ENCODE peak calls at places on chromosomes 6 and 20, in seven cellular contexts. N is stomach; U is effector memory CD4-positive, alpha-beta T cell; T is lung; A is neural progenitor cell; C is left ventricle myocardium inferior; P is tibial nerve. Y is an unnamed sample.

GRCh38 chr6:105536961-105537360 is 134.1 kb upstream of the PREP start:
- DNase-seq in N (no peak), U (no peak), T (no peak), A (peak; percentile 35), C (no peak), P (no peak), Y (no peak)

GRCh38 chr6:31609519-31610406 is 5.3 kb upstream of the AIF1 start:
- DNase-seq in N (no peak), U (no peak), T (no peak), A (no peak), C (no peak), P (no peak), Y (no peak)

GRCh38 chr6:34973547-34974248 is 84.6 kb downstream of the ANKS1A start:
- DNase-seq in N (no peak), U (no peak), T (no peak), A (no peak), C (no peak), P (no peak), Y (no peak)

GRCh38 chr6:16229710-16230109 is 8.7 kb upstream of the GMPR start:
- DNase-seq in N (no peak), U (no peak), T (no peak), A (no peak), C (no peak), P (no peak), Y (no peak)

GRCh38 chr6:113763883-113764282 is 93.3 kb upstream of the MARCKS start:
- DNase-seq in N (no peak), U (no peak), T (no peak), A (no peak), C (no peak), P (no peak), Y (no peak)

GRCh38 chr6:12062605-12063004 is 50.5 kb downstream of the HIVEP1 start:
- DNase-seq in N (no peak), U (no peak), T (no peak), A (no peak), C (no peak), P (no peak), Y (no peak)

GRCh38 chr6:56349196-56349595 is 101.8 kb upstream of the COL21A1 start:
- DNase-seq in N (no peak), U (no peak), T (no peak), A (no peak), C (no peak), P (no peak), Y (no peak)

GRCh38 chr6:34834789-34835518 is 43.1 kb downstream of the BLTP3A start:
- DNase-seq in N (no peak), U (no peak), T (no peak), A (no peak), C (no peak), P (peak; percentile 8), Y (no peak)

GRCh38 chr20:23881371-23881770 is 1.8 kb upstream of the CST5 start:
- DNase-seq in N (no peak), U (no peak), T (no peak), A (no peak), C (no peak), P (no peak), Y (no peak)

GRCh38 chr20:36085686-36086267 is 68.8 kb upstream of the EPB41L1 start:
- DNase-seq in N (peak; percentile 70), U (no peak), T (peak; percentile 58), A (no peak), C (no peak), P (no peak), Y (no peak)

DNA sequence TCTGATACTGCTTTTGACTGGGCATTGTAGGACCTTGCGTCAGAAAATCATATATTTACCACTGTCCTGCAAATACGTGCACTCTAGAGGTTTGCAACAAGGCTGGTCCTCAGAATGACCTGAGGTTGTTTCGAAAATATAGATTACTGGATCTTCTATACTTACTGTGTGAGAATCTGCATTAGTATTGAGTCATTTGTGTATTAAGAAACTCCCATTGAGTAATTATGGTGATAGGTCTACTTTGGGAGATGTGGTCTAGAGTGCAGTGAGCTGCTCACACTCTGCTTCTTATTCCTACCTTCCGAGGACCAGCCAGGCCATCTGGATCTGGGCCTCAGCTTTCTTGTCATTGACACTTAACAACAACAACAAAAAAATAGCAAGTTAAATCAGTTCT is 9.6 kb downstream of the KLHL32 start:
- DNase-seq in N (no peak), U (no peak), T (no peak), A (no peak), C (no peak), P (no peak), Y (no peak)
- H3K27ac ChIP-seq in N (no peak overlapping the region), U (no peak overlapping the region), T (no peak overlapping the region), A (no peak overlapping the region), C (no peak overlapping the region), P (no peak overlapping the region), Y (no peak overlapping the region)

GRCh38 chr6:322940-323729 is 30.8 kb downstream of the DUSP22 start:
- DNase-seq in N (no peak), U (no peak), T (no peak), A (no peak), C (no peak), P (no peak), Y (no peak)
- H3K4me1 ChIP-seq in N (peaks cover 11% of the 10 kb centered on the region), U (no peaks in the 10 kb centered on the region), T (peaks cover 6% of the 10 kb centered on the region), A (no peaks in the 10 kb centered on the region), C (peaks cover 32% of the 10 kb centered on the region), P (peaks cover 29% of the 10 kb centered on the region), Y (no peaks in the 10 kb centered on the region)

DNA sequence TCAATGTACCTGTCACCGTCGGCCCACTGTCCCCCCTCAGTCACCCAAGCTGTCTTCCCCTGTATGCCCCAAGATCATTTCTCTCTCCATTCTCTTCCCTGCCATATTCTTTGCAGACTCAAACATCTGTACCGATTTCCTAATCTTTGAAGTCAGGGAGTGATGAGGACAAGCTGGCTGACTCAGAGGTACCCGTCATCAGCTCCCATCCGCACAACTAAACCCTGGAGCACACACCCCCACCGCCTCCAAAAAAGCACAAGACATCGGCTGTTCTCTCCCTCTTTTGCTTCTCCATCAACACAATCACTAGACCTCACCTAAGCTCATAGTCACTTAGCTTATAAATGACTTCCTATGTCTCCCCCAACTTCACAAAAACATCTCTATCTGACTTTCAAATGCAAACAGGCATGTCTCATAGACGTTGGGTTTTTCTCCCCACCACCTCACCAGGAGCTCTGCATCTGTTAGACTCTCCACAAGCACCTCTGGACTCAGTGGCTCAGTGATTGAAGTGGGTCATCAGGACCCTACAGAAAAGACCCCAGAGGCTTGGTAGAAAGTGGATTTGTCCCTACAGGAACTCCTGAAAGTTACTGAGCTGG is 11.5 kb upstream of the NFATC2 start:
- DNase-seq in N (no peak), U (no peak), T (no peak), A (no peak), C (no peak), P (no peak), Y (no peak)
- H3K27ac ChIP-seq in N (no peak overlapping the region), U (no peak overlapping the region), T (no peak overlapping the region), A (no peak overlapping the region), C (no peak overlapping the region), P (no peak overlapping the region), Y (no peak overlapping the region)

GRCh38 chr6:158379336-158379735 is 67.1 kb downstream of the TULP4 start:
- DNase-seq in N (no peak), U (no peak), T (no peak), A (no peak), C (no peak), P (no peak), Y (no peak)

GRCh38 chr6:158383057-158383456 is 70.8 kb downstream of the TULP4 start:
- DNase-seq in N (no peak), U (no peak), T (no peak), A (no peak), C (no peak), P (no peak), Y (no peak)

GRCh38 chr6:158382491-158382890 is 70.2 kb downstream of the TULP4 start:
- DNase-seq in N (no peak), U (no peak), T (no peak), A (no peak), C (no peak), P (no peak), Y (no peak)

GRCh38 chr6:158383542-158383941 is 71.3 kb downstream of the TULP4 start:
- DNase-seq in N (no peak), U (no peak), T (no peak), A (no peak), C (no peak), P (no peak), Y (no peak)

DNA sequence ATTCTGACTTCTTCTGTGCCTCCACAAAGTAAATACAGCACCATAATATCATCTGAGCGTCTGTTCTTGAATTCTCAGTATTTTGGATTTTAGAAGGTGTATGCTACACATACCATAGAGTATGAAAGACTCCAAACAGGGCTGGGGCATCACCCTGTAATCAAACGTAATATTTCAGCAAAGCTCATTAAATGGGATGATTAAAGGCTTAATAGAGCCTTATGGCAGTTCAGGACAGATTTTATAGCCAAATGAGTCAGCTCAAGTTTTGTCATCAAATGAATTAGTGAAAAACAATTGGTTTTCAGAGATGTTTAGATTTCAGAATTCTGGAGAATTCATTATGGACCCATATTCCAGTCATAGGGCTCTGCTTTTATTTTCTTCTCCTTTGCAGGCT is 68.9 kb downstream of the TULP4 start:
- DNase-seq in N (no peak), U (no peak), T (no peak), A (no peak), C (no peak), P (no peak), Y (no peak)
- H3K4me1 ChIP-seq in N (peaks cover 3% of the 10 kb centered on the region), U (no peaks in the 10 kb centered on the region), T (no peaks in the 10 kb centered on the region), A (peaks cover 6% of the 10 kb centered on the region), C (no peaks in the 10 kb centered on the region), P (peaks cover 6% of the 10 kb centered on the region), Y (no peaks in the 10 kb centered on the region)

GRCh38 chr6:157606516-157606915 is 216.5 kb upstream of the SNX9 start:
- DNase-seq in N (no peak), U (no peak), T (no peak), A (no peak), C (no peak), P (no peak), Y (no peak)
- H3K27ac ChIP-seq in N (no peak overlapping the region), U (no peak overlapping the region), T (no peak overlapping the region), A (no peak overlapping the region), C (no peak overlapping the region), P (no peak overlapping the region), Y (no peak overlapping the region)

GRCh38 chr20:57693002-57693582 is 16.7 kb downstream of the PMEPA1 start:
- DNase-seq in N (peak; percentile 66), U (no peak), T (no peak), A (no peak), C (no peak), P (no peak), Y (peak; percentile 86)
- H3K4me1 ChIP-seq in N (peaks cover 58% of the 10 kb centered on the region), U (no peaks in the 10 kb centered on the region), T (peaks cover 3% of the 10 kb centered on the region), A (no peaks in the 10 kb centered on the region), C (peaks cover 83% of the 10 kb centered on the region), P (peaks cover 87% of the 10 kb centered on the region), Y (peaks cover 71% of the 10 kb centered on the region)

Y was measured in prostate gland.